ENCODE peak calls at places on chromosomes 16 and 17, in six cellular contexts. F, I, V, Q, U and Z are unnamed samples.

GRCh38 chr17:40909755-40910154 is 24.7 kb upstream of the KRT20 start:
- DNase-seq in F (no peak), I (no peak), V (no peak), Q (no peak), U (no peak), Z (no peak)

GRCh38 chr17:31444026-31444425 is 52.6 kb downstream of the RAB11FIP4 start:
- DNase-seq in F (no peak), I (no peak), V (no peak), Q (no peak), U (no peak), Z (no peak)

GRCh38 chr17:82840431-82840831 is 609 bp upstream of the ZNF750 start:
- DNase-seq in F (peak), I (no peak), V (no peak), Q (no peak), U (no peak), Z (no peak)

GRCh38 chr16:56589141-56590039 is at the start of gene MT3:
- DNase-seq in F (peak), I (no peak), V (peak), Q (no peak), U (no peak), Z (no peak)

GRCh38 chr16:49674255-49674980 is 181.5 kb downstream of the ZNF423 start:
- DNase-seq in F (no peak), I (no peak), V (no peak), Q (no peak), U (no peak), Z (no peak)

GRCh38 chr17:5618511-5618910 is 34.2 kb upstream of the NLRP1 start:
- DNase-seq in F (no peak), I (no peak), V (no peak), Q (no peak), U (no peak), Z (no peak)

GRCh38 chr17:29954405-29954804 is 13.0 kb downstream of the EFCAB5 start:
- DNase-seq in F (no peak), I (no peak), V (no peak), Q (peak), U (no peak), Z (no peak)

GRCh38 chr16:85006639-85007038 is 4.7 kb downstream of the ZDHHC7 start:
- DNase-seq in F (no peak), I (no peak), V (no peak), Q (no peak), U (no peak), Z (no peak)

GRCh38 chr16:31071861-31072260 is 2.2 kb downstream of the ZNF668 start:
- DNase-seq in F (peak), I (no peak), V (no peak), Q (no peak), U (no peak), Z (no peak)

GRCh38 chr16:48025359-48025758 is 130.4 kb downstream of the ABCC12 start:
- DNase-seq in F (no peak), I (no peak), V (no peak), Q (no peak), U (no peak), Z (no peak)

GRCh38 chr16:1794221-1794871 is 841 bp upstream of the IGFALS start:
- DNase-seq in F (no peak), I (no peak), V (no peak), Q (no peak), U (no peak), Z (no peak)

GRCh38 chr17:18026408-18026776 is 12.6 kb downstream of the ATPAF2 start:
- DNase-seq in F (no peak), I (no peak), V (peak), Q (no peak), U (no peak), Z (no peak)

GRCh38 chr16:2975161-2975795 is 5.0 kb downstream of the PKMYT1 start:
- DNase-seq in F (no peak), I (no peak), V (no peak), Q (no peak), U (no peak), Z (no peak)

GRCh38 chr17:73423159-73423715 is 111.4 kb upstream of the CDC42EP4 start:
- DNase-seq in F (no peak), I (no peak), V (no peak), Q (no peak), U (no peak), Z (no peak)

GRCh38 chr16:9756434-9756833 is 425.8 kb downstream of the GRIN2A start:
- DNase-seq in F (no peak), I (no peak), V (no peak), Q (no peak), U (no peak), Z (no peak)

GRCh38 chr17:28406478-28406824 is 439 bp upstream of the SLC46A1 start:
- DNase-seq in F (peak), I (no peak), V (no peak), Q (no peak), U (no peak), Z (no peak)

GRCh38 chr17:76725580-76726230 is 701 bp downstream of the JMJD6 start:
- DNase-seq in F (no peak), I (no peak), V (peak), Q (peak), U (peak), Z (no peak)

GRCh38 chr17:59151591-59151990 is 3.4 kb downstream of the SKA2 start:
- DNase-seq in F (no peak), I (no peak), V (no peak), Q (no peak), U (no peak), Z (no peak)

GRCh38 chr17:41691031-41691777 is 2.5 kb downstream of the EIF1 start:
- DNase-seq in F (no peak), I (no peak), V (no peak), Q (no peak), U (no peak), Z (no peak)

GRCh38 chr17:47905221-47905733 is 9.2 kb downstream of the SP2 start:
- DNase-seq in F (peak), I (no peak), V (peak), Q (no peak), U (no peak), Z (no peak)

GRCh38 chr17:82160081-82160480 is 52.6 kb downstream of the CCDC57 start:
- DNase-seq in F (no peak), I (peak), V (no peak), Q (no peak), U (no peak), Z (no peak)

GRCh38 chr17:47265983-47266541 is 12.4 kb downstream of the ITGB3 start:
- DNase-seq in F (no peak), I (peak), V (no peak), Q (no peak), U (no peak), Z (no peak)

GRCh38 chr17:43329183-43329582 is 69.6 kb upstream of the ARL4D start:
- DNase-seq in F (no peak), I (no peak), V (no peak), Q (no peak), U (no peak), Z (no peak)

GRCh38 chr17:69508814-69509213 is 94.3 kb downstream of the MAP2K6 start:
- DNase-seq in F (no peak), I (no peak), V (no peak), Q (no peak), U (no peak), Z (no peak)

GRCh38 chr17:64741924-64742670 is 80.0 kb upstream of the SMURF2 start:
- DNase-seq in F (no peak), I (no peak), V (peak), Q (no peak), U (no peak), Z (no peak)

GRCh38 chr17:50052822-50053653 is 2.9 kb upstream of the ITGA3 start:
- DNase-seq in F (no peak), I (no peak), V (peak), Q (no peak), U (peak), Z (no peak)

GRCh38 chr17:75590314-75590761 is 2.7 kb downstream of the MYO15B start:
- DNase-seq in F (no peak), I (no peak), V (no peak), Q (no peak), U (no peak), Z (no peak)

GRCh38 chr17:75589919-75590303 is 2.3 kb downstream of the MYO15B start:
- DNase-seq in F (no peak), I (no peak), V (peak), Q (no peak), U (no peak), Z (no peak)

GRCh38 chr17:75588546-75589016 is 981 bp downstream of the MYO15B start:
- DNase-seq in F (no peak), I (no peak), V (peak), Q (no peak), U (no peak), Z (no peak)

GRCh38 chr17:75589017-75589918 is 1.7 kb downstream of the MYO15B start:
- DNase-seq in F (peak), I (no peak), V (peak), Q (peak), U (peak), Z (peak)

GRCh38 chr17:75587718-75588545 is at the start of gene MYO15B:
- DNase-seq in F (peak), I (no peak), V (peak), Q (no peak), U (peak), Z (no peak)
- TF ChIP-seq CTCF in F (peak), I (peak), V (peak), Q (peak), U (peak), Z (peak)

GRCh38 chr16:86095906-86096485 is 197.0 kb downstream of the IRF8 start:
- DNase-seq in F (no peak), I (no peak), V (no peak), Q (no peak), U (no peak), Z (no peak)

GRCh38 chr16:86095131-86095752 is 196.3 kb downstream of the IRF8 start:
- DNase-seq in F (no peak), I (no peak), V (no peak), Q (no peak), U (no peak), Z (no peak)

GRCh38 chr16:86091976-86092375 is 193.0 kb downstream of the IRF8 start:
- DNase-seq in F (no peak), I (no peak), V (no peak), Q (no peak), U (no peak), Z (no peak)

GRCh38 chr16:86092586-86093480 is 193.9 kb downstream of the IRF8 start:
- DNase-seq in F (no peak), I (no peak), V (no peak), Q (no peak), U (no peak), Z (no peak)

GRCh38 chr16:86093801-86094750 is 195.1 kb downstream of the IRF8 start:
- DNase-seq in F (no peak), I (no peak), V (no peak), Q (no peak), U (no peak), Z (no peak)
- TF ChIP-seq CTCF in F (peak), I (no peak), V (no peak), Q (peak), U (peak), Z (no peak)

GRCh38 chr16:66020642-66021041 is 345.8 kb upstream of the CDH5 start:
- DNase-seq in F (no peak), I (no peak), V (no peak), Q (no peak), U (no peak), Z (no peak)
- TF ChIP-seq CTCF in F (no peak), I (no peak), V (no peak), Q (no peak), U (no peak), Z (no peak)

GRCh38 chr16:89574681-89575246 is 794 bp upstream of the CPNE7 start:
- DNase-seq in F (peak), I (no peak), V (peak), Q (peak), U (peak), Z (peak)
- TF ChIP-seq CTCF in F (peak), I (peak), V (peak), Q (peak), U (peak), Z (peak)

DNA sequence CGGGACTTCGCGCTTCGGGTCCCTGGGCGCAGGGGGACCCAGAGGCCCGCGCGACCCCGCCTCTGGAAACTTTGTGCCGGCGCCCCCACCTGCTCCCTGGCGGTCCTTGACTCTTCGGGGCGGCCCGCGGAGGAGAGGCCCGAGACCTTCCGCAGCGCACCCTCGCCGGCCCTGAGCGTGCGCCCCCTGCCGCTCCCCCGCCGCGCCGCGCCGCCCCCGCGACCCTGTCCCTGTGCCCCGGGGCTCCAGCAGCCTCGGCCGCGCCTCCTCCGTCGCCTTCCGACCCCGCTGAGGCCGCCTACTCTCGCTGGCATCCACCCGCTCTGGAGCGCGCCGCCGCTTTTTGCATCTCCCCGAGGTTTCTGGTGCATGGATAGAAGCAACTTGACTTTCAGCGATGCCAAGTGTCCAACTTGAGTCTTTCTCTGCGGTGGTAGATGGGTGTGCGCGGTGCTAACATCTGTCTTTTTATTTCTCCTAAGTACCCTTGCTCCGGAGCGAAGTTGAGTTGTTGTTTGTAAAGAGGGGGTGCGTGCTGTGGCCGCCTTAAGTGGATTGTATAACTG is 414 bp downstream of the DUSP14 start:
- DNase-seq in F (peak), I (no peak), V (peak), Q (peak), U (peak), Z (peak)
- TF ChIP-seq CTCF in F (peak), I (no peak), V (peak), Q (peak), U (peak), Z (peak)

DNA sequence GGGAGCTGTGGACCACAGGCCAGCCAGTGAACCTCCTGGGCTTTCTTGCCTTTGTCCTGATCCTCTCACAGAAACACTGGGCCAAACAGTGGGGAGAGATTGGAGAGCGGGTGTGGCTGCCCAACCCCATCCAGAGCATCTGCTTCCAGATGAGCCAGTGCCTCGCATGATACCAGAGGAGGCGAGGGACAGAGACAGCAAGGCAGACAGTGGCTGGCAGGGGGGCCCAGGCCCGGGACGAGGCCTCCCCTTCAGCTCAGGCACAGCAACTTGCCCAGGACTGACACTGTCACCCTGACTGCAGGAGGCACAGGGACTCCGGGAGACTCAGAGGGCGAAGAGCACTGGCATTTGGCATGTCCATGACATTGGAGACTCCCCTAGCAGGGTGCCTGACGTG is 12.0 kb downstream of the ARHGEF15 start:
- DNase-seq in F (no peak), I (no peak), V (no peak), Q (no peak), U (no peak), Z (no peak)
- TF ChIP-seq CTCF in F (no peak), I (no peak), V (no peak), Q (no peak), U (no peak), Z (no peak)

GRCh38 chr16:77784441-77785356 is 3.7 kb upstream of the VAT1L start:
- DNase-seq in F (no peak), I (no peak), V (no peak), Q (no peak), U (no peak), Z (no peak)
- TF ChIP-seq CTCF in F (peak), I (peak), V (no peak), Q (peak), U (no peak), Z (peak)